ENCODE peak calls at places on chromosomes 16 and 17, in four cellular contexts. D, U, B and K are unnamed samples. For H3K4me1, the result is how much of the 10 kb centered on the place peaks cover.

GRCh38 chr17:21354796-21355385 is 21.3 kb upstream of the KCNJ12 start:
- DNase-seq in B (peak), D (no peak), U (no peak), K (peak)

GRCh38 chr16:85689285-85689949 is 663 bp upstream of the GINS2 start:
- DNase-seq in B (peak), U (no peak), D (peak), K (no peak)

GRCh38 chr16:59432934-59433333 is 698.8 kb upstream of the GOT2 start:
- DNase-seq in D (no peak), U (no peak), B (no peak), K (no peak)

GRCh38 chr17:20156196-20157077 is 147.3 kb downstream of the SPECC1 start:
- DNase-seq in D (peak), B (peak), U (no peak), K (peak)

GRCh38 chr17:8629371-8630226 is 926 bp downstream of the MYH10 start:
- DNase-seq in U (peak), B (peak), D (peak), K (peak)

GRCh38 chr16:58733248-58733670 is 857 bp downstream of the GOT2 start:
- DNase-seq in B (no peak), U (no peak), D (peak), K (no peak)

GRCh38 chr16:80158766-80159165 is 382.0 kb upstream of the DYNLRB2 start:
- DNase-seq in U (no peak), B (no peak), D (no peak), K (no peak)

GRCh38 chr16:57627184-57627871 is 1.1 kb upstream of the ADGRG1 start:
- DNase-seq in U (no peak), D (no peak), B (peak), K (no peak)

GRCh38 chr17:59329558-59330313 is 1.7 kb upstream of the YPEL2 start:
- DNase-seq in U (peak), B (no peak), D (peak), K (no peak)

GRCh38 chr16:51067352-51067751 is 83.7 kb downstream of the SALL1 start:
- DNase-seq in B (no peak), D (no peak), U (no peak), K (no peak)

GRCh38 chr16:87198328-87198731 is 118.9 kb downstream of the C16orf95 start:
- DNase-seq in U (no peak), B (no peak), D (no peak), K (no peak)

GRCh38 chr17:47630614-47631013 is 19.1 kb upstream of the KPNB1 start:
- DNase-seq in D (no peak), U (no peak), B (no peak), K (no peak)

GRCh38 chr16:88977028-88977844 is at the start of gene CBFA2T3:
- DNase-seq in B (peak), U (peak), D (no peak), K (peak)

GRCh38 chr17:55825213-55825612 is 74.4 kb downstream of the PCTP start:
- DNase-seq in U (no peak), B (no peak), D (no peak), K (no peak)

GRCh38 chr17:11900103-11900502 is 97.2 kb downstream of the ZNF18 start:
- DNase-seq in U (peak), D (no peak), B (no peak), K (no peak)

GRCh38 chr16:11258553-11259287 is 2.7 kb upstream of the SOCS1 start:
- DNase-seq in D (no peak), U (peak), B (peak), K (peak)

GRCh38 chr16:51152691-51153261 is 1.7 kb upstream of the SALL1 start:
- DNase-seq in D (no peak), U (no peak), B (no peak), K (no peak)

GRCh38 chr17:4939554-4939803 is 367 bp downstream of the SLC25A11 start:
- DNase-seq in D (no peak), B (peak), U (peak), K (peak)

GRCh38 chr16:52597073-52597771 is 50.3 kb upstream of the TOX3 start:
- DNase-seq in D (no peak), B (no peak), U (no peak), K (no peak)

GRCh38 chr16:57091990-57092785 is at the start of gene CPNE2:
- DNase-seq in U (peak), B (peak), D (peak), K (peak)

GRCh38 chr17:57355090-57355859 is 99.0 kb downstream of the MSI2 start:
- DNase-seq in D (no peak), U (no peak), B (no peak), K (no peak)

GRCh38 chr17:27343294-27343693 is 49.4 kb downstream of the WSB1 start:
- DNase-seq in U (no peak), B (no peak), D (no peak), K (no peak)

DNA sequence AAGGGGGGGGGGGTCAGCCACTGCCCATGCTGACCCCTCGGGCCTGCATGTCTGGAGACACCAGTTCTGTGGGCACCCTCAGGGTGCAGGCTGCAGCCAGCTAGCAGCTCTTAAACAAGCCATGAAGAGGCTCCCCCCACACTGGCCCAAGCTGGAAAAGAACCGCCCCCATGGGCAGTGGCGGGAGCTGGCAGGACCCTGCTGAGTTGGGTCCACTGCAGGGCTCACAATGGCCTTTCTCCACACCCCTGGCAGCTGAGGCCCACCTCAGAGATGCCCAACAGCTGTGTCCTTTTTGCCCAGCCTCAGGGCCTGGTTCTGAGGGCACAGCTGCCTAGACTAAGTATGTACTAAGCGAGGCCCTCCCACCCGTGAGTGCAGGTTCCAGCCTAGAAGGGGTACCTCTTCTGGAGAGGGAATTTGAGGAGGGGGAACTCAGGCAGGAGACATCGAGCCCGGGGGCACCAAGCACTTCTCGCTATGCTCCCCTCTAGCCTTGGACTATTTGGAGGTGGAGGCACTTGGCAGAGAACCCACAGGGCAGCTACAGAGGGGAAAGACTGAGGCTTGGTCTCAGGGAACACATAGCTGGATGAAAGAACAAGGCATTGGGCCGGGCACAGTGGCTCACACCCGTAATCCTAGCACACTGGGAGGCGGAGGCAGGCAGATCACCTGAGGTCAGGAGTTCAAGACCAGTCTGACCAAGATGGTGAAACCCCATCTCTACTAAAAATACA is 3.2 kb downstream of the THRA start:
- DNase-seq in B (no peak), D (no peak), U (no peak), K (peak)
- H3K4me1 ChIP-seq in B (half or more), D (under half), U (half or more), K (half or more)

GRCh38 chr17:48639982-48640857 is 14.1 kb upstream of the HOXB9 start:
- DNase-seq in U (no peak), B (no peak), D (no peak), K (no peak)
- H3K4me1 ChIP-seq in U (under half), B (under half), D (under half), K (under half)

DNA sequence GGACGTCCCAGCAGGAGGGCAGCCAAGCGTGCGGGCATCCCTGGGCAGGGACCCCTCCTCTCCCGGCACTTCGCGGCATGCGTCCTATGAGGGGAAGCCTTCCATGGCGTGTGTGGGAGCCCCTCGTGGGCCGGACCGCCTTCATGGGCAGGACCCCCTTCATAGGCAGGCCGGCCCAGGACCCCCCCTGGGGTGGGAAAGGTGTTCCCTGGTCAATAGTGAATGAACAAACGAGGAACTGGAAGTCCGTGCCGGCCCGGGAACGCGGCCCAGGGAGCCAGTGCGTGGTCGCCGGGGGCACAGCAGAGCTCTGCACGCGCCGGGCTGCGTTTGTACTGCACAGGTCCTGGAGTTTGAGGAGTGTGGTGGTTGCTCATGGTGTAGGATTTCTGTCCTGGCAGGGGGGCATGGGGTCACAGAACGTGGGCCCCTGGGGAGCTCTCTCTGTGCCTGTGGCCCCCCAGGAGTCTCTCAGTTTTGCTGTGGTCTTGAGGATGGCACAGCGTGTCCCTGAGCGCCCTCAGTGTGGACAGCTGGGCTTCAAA is 13.9 kb downstream of the BAIAP2 start:
- DNase-seq in D (no peak), B (no peak), U (no peak), K (no peak)
- H3K4me1 ChIP-seq in D (half or more), B (half or more), U (half or more), K (half or more)

DNA sequence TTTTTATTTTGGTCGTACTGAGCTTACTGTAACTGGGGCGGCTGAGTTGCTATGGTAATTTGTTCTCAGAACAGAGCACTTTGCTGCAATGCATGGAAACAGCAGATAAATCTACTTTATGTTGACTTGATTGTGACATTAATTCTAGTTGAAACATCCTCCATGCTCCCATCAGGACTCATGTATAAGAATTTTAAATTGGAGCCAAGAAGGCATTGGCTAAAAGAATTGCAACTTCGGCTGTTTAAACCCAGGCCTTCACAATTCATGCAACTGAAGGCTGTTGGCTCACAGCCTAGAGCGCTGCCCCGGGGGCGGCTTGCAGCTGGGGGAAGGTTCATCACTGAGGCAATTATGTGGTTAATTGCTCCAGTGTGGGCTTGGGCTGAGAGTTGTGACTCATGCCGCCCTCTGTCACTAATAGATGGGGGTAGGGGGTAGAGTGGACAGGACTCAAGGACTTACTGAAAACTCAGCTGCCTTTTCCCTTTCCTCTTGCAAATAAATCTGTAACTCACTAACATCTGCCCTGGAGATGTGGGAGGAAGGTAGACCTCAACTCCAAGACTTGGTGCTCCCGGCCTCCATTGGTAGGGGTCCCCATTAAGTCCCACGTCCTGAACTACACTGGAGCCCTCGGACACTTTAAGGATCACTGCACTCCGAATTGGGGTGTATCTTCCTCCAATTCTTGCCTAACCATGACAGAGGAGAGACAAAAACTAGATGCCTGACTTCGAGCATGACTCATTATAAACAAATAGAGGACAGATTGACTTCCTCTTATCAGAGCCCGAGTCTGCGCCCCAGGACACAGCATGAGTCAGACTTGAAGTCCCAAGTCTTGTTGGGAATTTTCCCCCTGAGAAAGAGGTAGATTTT is 37.5 kb downstream of the ERCC4 start:
- DNase-seq in B (peak), U (peak), D (peak), K (peak)
- H3K4me1 ChIP-seq in B (under half), U (under half), D (under half), K (under half)

DNA sequence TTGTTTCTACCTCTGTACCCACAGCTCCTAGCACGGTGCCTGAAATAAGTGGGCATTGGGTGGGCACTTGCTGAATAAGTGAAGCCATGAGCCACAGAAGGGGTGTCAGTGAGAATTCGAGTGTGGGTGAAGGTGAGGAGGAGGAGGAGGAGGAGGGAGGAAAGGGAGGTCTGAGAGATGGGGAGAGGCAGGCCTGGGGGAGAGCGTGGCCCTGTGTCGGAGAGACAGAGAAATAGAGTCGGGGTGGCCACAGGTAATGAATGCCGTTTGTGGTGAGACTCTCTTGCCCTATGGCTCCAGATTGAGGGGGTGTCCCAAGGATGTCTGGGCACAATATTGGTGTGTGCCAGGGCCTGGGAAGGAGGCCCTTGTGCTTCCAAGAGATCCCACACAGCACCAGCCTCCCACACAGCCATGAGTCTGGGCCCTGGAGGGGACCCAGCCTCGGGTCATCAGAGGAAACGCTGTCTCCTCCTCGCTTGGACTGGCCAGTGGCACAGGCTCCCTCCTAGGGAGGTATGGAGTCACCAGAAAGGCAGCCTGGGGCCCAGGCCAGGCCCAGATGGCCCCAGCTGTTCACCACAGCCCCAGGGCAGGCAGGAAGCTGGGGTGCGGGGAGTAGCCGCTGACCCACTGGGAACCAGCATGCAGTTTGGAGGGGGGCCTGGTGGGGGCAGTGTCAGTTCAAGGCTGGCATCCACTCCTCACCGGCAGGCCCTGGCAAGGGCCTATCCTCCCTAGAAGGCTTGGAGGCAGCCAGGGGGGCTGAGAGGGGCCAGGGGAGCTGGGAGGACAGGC is 49.0 kb downstream of the SDK2 start:
- DNase-seq in D (peak), U (peak), B (no peak), K (peak)
- H3K4me1 ChIP-seq in D (under half), U (under half), B (under half), K (under half)